ENCODE peak calls at places on chromosomes 12 and 14, in six cellular contexts. F, M, O, I, K and J are unnamed samples.

GRCh38 chr14:90815817-90816662 is at the start of gene TTC7B:
- DNase-seq in F (no peak), M (no peak), O (peak; percentile 99), I (no peak), K (no peak), J (peak; percentile 87)

GRCh38 chr14:24437736-24438067 is 4.9 kb downstream of the SDR39U1 start:
- DNase-seq in F (no peak), M (no peak), O (no peak), I (no peak), K (no peak), J (no peak)

GRCh38 chr14:102055181-102055901 is 31.5 kb downstream of the HSP90AA1 start:
- DNase-seq in F (peak; percentile 54), M (no peak), O (no peak), I (no peak), K (peak; percentile 2), J (peak; percentile 86)

GRCh38 chr12:59904874-59905521 is 309.2 kb downstream of the SLC16A7 start:
- DNase-seq in F (peak; percentile 47), M (no peak), O (no peak), I (no peak), K (no peak), J (no peak)

GRCh38 chr14:76863724-76864407 is 37.7 kb downstream of the LRRC74A start:
- DNase-seq in F (no peak), M (peak; percentile 42), O (no peak), I (no peak), K (no peak), J (no peak)

GRCh38 chr12:6867407-6868210 is at the start of gene TPI1:
- DNase-seq in F (peak; percentile 65), M (peak; percentile 87), O (peak; percentile 98), I (peak; percentile 85), K (no peak), J (peak; percentile 96)

GRCh38 chr14:75181426-75182062 is 5.1 kb upstream of the TMED10 start:
- DNase-seq in F (no peak), M (no peak), O (no peak), I (no peak), K (no peak), J (no peak)

GRCh38 chr12:84996759-84997158 is 39.3 kb downstream of the TSPAN19 start:
- DNase-seq in F (no peak), M (no peak), O (no peak), I (no peak), K (no peak), J (no peak)

GRCh38 chr14:56333361-56334279 is 215.4 kb downstream of the PELI2 start:
- DNase-seq in F (peak; percentile 80), M (no peak), O (no peak), I (no peak), K (peak; percentile 35), J (no peak)

GRCh38 chr12:10753066-10753465 is 29.9 kb upstream of the YBX3 start:
- DNase-seq in F (peak; percentile 31), M (no peak), O (no peak), I (no peak), K (peak; percentile 55), J (no peak)

GRCh38 chr12:26109343-26109841 is 15.4 kb downstream of the BHLHE41 start:
- DNase-seq in F (no peak), M (peak; percentile 70), O (no peak), I (no peak), K (no peak), J (peak; percentile 70)

GRCh38 chr12:6224550-6224949 is 24.4 kb downstream of the CD9 start:
- DNase-seq in F (no peak), M (peak; percentile 56), O (no peak), I (no peak), K (no peak), J (no peak)

GRCh38 chr12:130154276-130154675 is 8.0 kb upstream of the FZD10 start:
- DNase-seq in F (no peak), M (no peak), O (no peak), I (no peak), K (no peak), J (no peak)

GRCh38 chr12:26512213-26512612 is 316.8 kb downstream of the SSPN start:
- DNase-seq in F (no peak), M (no peak), O (no peak), I (no peak), K (no peak), J (no peak)

GRCh38 chr14:51004352-51004800 is 60.1 kb upstream of the PYGL start:
- DNase-seq in F (no peak), M (no peak), O (no peak), I (no peak), K (no peak), J (no peak)

GRCh38 chr12:46230985-46231384 is 37.9 kb downstream of the SLC38A1 start:
- DNase-seq in F (no peak), M (no peak), O (no peak), I (no peak), K (no peak), J (no peak)

GRCh38 chr14:33675415-33676130 is 275.3 kb downstream of the EGLN3 start:
- DNase-seq in F (no peak), M (no peak), O (no peak), I (no peak), K (no peak), J (no peak)

GRCh38 chr14:38079886-38080285 is 127.8 kb upstream of the SSTR1 start:
- DNase-seq in F (no peak), M (no peak), O (no peak), I (no peak), K (no peak), J (no peak)

GRCh38 chr12:27969901-27970390 is 2.6 kb downstream of the PTHLH start:
- DNase-seq in F (no peak), M (peak; percentile 39), O (no peak), I (no peak), K (no peak), J (peak; percentile 94)

GRCh38 chr12:25557830-25558436 is 4.8 kb upstream of the LMNTD1 start:
- DNase-seq in F (peak; percentile 40), M (no peak), O (peak; percentile 8), I (no peak), K (no peak), J (peak; percentile 63)

GRCh38 chr14:67710209-67710608 is 8.5 kb downstream of the RDH12 start:
- DNase-seq in F (no peak), M (no peak), O (no peak), I (no peak), K (no peak), J (no peak)

GRCh38 chr14:44928793-44929192 is 33.0 kb downstream of the KLHL28 start:
- DNase-seq in F (no peak), M (no peak), O (no peak), I (no peak), K (no peak), J (no peak)

GRCh38 chr12:56995930-56996496 is 10.3 kb downstream of the ZBTB39 start:
- DNase-seq in F (no peak), M (no peak), O (no peak), I (no peak), K (no peak), J (peak; percentile 42)

GRCh38 chr14:99548285-99548684 is 55.7 kb downstream of the CCDC85C start:
- DNase-seq in F (no peak), M (no peak), O (no peak), I (no peak), K (no peak), J (no peak)

GRCh38 chr12:103848132-103848531 is 7.1 kb upstream of the NT5DC3 start:
- DNase-seq in F (no peak), M (no peak), O (no peak), I (no peak), K (no peak), J (no peak)

GRCh38 chr14:61229475-61229888 is 51.7 kb downstream of the TMEM30B start:
- DNase-seq in F (no peak), M (no peak), O (no peak), I (no peak), K (no peak), J (no peak)

GRCh38 chr12:62763319-62763718 is 171.6 kb downstream of the PPM1H start:
- DNase-seq in F (no peak), M (no peak), O (no peak), I (no peak), K (no peak), J (no peak)

GRCh38 chr14:43105305-43105704 is 1401.8 kb downstream of the FSCB start:
- DNase-seq in F (no peak), M (no peak), O (no peak), I (no peak), K (no peak), J (no peak)

GRCh38 chr12:53481957-53482586 is 17.2 kb downstream of the MAP3K12 start:
- DNase-seq in F (no peak), M (no peak), O (peak; percentile 60), I (no peak), K (no peak), J (peak; percentile 85)

GRCh38 chr12:53483979-53484377 is 15.3 kb downstream of the MAP3K12 start:
- DNase-seq in F (no peak), M (no peak), O (no peak), I (no peak), K (no peak), J (no peak)

GRCh38 chr12:53481108-53481442 is 18.2 kb downstream of the MAP3K12 start:
- DNase-seq in F (no peak), M (no peak), O (no peak), I (no peak), K (no peak), J (no peak)

GRCh38 chr12:53483225-53483978 is 15.9 kb downstream of the MAP3K12 start:
- DNase-seq in F (no peak), M (peak; percentile 19), O (no peak), I (no peak), K (no peak), J (peak; percentile 89)

GRCh38 chr12:53482626-53483165 is 16.6 kb downstream of the MAP3K12 start:
- DNase-seq in F (no peak), M (peak; percentile 24), O (no peak), I (no peak), K (no peak), J (peak; percentile 71)
- H3K36me3 ChIP-seq in F (peaks cover 77% of the 10 kb centered on the region), M (no peaks in the 10 kb centered on the region), O (peaks cover 71% of the 10 kb centered on the region), I (peaks cover 48% of the 10 kb centered on the region), K (peaks cover 8% of the 10 kb centered on the region), J (peaks cover 92% of the 10 kb centered on the region)

GRCh38 chr14:54106802-54107377 is 150.3 kb upstream of the BMP4 start:
- DNase-seq in F (no peak), M (no peak), O (no peak), I (no peak), K (no peak), J (no peak)
- H3K4me3 ChIP-seq in F (no peak overlapping the region), M (no peak overlapping the region), O (no peak overlapping the region), I (no peak overlapping the region), K (no peak overlapping the region), J (no peak overlapping the region)

DNA sequence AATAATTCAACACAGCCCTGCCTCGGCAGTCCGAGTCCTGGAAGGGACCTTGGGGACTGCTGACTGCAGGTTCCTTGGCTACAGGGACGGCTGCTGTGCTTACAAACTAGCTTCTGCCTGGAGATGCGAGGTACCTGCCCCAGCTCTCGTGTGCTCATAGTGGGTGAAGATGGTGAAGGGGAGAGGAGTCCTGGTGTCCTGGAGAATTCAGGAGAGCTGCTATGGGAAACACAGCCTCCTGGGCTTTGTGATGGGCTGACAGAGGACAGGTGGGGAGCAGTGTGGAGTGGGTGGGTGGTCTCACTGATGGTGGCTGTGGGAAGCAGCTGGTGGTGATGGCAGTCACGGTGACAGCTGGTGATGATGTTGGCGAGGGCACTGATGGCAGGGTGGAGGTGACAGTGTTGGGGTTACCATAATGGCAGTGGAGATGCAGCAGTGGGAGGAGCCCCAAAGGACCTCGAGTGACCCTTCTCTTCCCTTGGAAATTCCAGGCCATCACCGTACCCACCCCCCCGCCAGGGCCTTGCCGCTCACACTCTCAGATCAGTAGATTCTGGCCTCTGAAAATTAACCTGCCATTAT is 32.8 kb downstream of the HVCN1 start:
- DNase-seq in F (no peak), M (no peak), O (no peak), I (no peak), K (no peak), J (no peak)
- H3K36me3 ChIP-seq in F (no peaks in the 10 kb centered on the region), M (no peaks in the 10 kb centered on the region), O (no peaks in the 10 kb centered on the region), I (no peaks in the 10 kb centered on the region), K (no peaks in the 10 kb centered on the region), J (no peaks in the 10 kb centered on the region)

GRCh38 chr12:49323524-49324097 is 556 bp downstream of the TROAP start:
- DNase-seq in F (no peak), M (no peak), O (no peak), I (no peak), K (no peak), J (no peak)
- H3K4me3 ChIP-seq in F (peak overlapping the region; percentile 87), M (peak overlapping the region; percentile 46), O (peak overlapping the region; percentile 88), I (peak overlapping the region; percentile 79), K (peak overlapping the region; percentile 54), J (peak overlapping the region; percentile 93)